ENCODE peak calls at places on chromosomes 7 and 10, in four cellular contexts. G, X, B and Q are unnamed samples. For H3K36me3, the result is how much of the 10 kb centered on the place peaks cover.

GRCh38 chr10:82942572-82943091 is 1067.6 kb downstream of the NRG3 start:
- DNase-seq in G (peak), B (no peak), X (no peak), Q (no peak)

GRCh38 chr7:31271641-31272405 is 68.7 kb downstream of the NEUROD6 start:
- DNase-seq in G (no peak), X (no peak), B (no peak), Q (no peak)

GRCh38 chr10:91712315-91712714 is 79.4 kb upstream of the PPP1R3C start:
- DNase-seq in B (no peak), G (no peak), X (no peak), Q (no peak)

GRCh38 chr7:26153823-26154783 is 2.1 kb downstream of the NFE2L3 start:
- DNase-seq in G (peak), X (no peak), B (no peak), Q (no peak)

GRCh38 chr7:79452495-79453265 is 787 bp downstream of the MAGI2 start:
- DNase-seq in B (no peak), G (peak), X (no peak), Q (no peak)

GRCh38 chr7:98110249-98111022 is 3.8 kb downstream of the LMTK2 start:
- DNase-seq in X (no peak), G (no peak), B (no peak), Q (no peak)

GRCh38 chr7:1948377-1948796 is 278.3 kb downstream of the ELFN1 start:
- DNase-seq in X (no peak), B (no peak), G (no peak), Q (no peak)

GRCh38 chr7:4808565-4808964 is 33.1 kb downstream of the AP5Z1 start:
- DNase-seq in B (no peak), G (no peak), X (no peak), Q (no peak)

GRCh38 chr7:109003742-109004141 is 434.1 kb downstream of the DNAJB9 start:
- DNase-seq in X (no peak), B (peak), G (no peak), Q (no peak)

GRCh38 chr10:30784896-30785605 is 155.5 kb upstream of the LYZL2 start:
- DNase-seq in X (no peak), G (peak), B (no peak), Q (no peak)

GRCh38 chr7:31934551-31934950 is 135.7 kb downstream of the PDE1C start:
- DNase-seq in B (no peak), X (no peak), G (no peak), Q (no peak)

GRCh38 chr10:93330824-93331223 is 151.3 kb downstream of the MYOF start:
- DNase-seq in B (no peak), G (no peak), X (no peak), Q (no peak)

GRCh38 chr10:81728692-81729091 is 146.3 kb upstream of the NRG3 start:
- DNase-seq in G (no peak), B (no peak), X (no peak), Q (no peak)

GRCh38 chr10:16470747-16471146 is 33.9 kb downstream of the PTER start:
- DNase-seq in G (no peak), X (no peak), B (no peak), Q (no peak)

GRCh38 chr7:73539709-73540108 is 17.6 kb upstream of the BAZ1B start:
- DNase-seq in B (no peak), G (no peak), X (no peak), Q (no peak)
- H3K36me3 ChIP-seq in B (under half), G (under half), X (under half), Q (half or more)

DNA sequence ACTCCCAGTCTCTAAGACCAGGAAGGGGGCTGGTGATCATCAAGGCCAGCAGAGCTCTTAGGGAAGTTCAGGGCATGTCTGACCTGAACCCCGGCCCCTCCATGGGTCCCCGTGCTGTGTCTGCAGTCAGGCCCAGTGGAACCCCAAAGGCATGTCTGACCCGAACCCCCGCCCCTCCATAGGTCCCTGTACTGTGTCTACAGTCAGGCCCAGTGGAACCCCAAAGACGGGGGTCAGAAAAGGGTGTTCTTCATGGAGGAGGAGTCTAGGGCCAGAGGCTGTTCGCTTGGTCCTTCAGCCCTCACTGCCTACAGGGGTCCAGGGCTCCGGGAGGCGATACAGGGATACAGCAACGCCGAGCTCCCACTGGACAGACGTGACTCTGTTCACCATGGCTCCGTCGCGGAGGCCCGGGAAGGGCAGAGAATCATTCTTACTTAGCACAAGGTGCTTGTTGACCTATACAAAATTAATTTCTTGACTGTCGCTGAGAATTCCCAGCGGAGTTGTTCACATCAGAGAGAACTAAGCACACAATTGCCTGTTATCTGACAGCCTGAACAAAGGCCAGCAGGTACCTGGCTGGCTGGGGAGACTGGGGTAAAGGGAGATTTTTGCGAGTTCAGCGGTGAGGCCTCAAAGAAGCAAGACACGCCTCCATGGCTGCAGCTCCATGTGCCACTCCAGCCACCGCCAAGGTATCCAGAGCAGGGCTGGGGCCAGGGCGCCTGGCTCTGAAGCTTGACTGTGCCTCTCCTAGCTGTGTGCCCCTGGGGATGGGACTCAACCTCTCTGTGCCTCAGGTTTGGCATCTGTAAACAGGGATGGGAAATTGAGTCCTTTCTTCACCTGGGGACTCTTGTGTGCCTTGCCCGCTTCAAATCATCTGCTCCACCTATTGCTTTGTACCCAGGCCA is 26.8 kb downstream of the EN2 start:
- DNase-seq in G (no peak), X (no peak), B (no peak), Q (no peak)
- TF ChIP-seq EZH2 in G (no peak), X (no peak), B (no peak), Q (no peak)

DNA sequence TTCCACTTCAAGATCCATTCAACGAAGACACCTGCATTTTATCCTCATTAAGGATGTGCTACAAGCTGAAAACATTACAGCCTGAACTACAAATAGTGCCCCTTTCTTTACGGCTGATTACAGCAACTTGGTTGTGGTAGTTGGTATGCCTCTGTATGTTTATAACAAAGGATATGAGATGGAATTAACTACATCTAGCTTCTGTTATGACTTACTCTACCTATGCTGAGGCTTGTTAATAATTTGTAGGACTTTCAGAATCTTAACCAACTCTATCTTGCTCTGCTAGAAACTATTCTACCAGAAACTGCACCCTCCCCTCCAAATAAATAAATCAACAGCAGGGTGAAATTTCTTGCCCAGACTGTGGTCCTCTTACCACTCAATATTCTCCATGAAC is 448.1 kb downstream of the GRM8 start:
- DNase-seq in X (no peak), B (no peak), G (no peak), Q (no peak)
- H3K36me3 ChIP-seq in X (under half), B (under half), G (under half), Q (under half)

GRCh38 chr10:129968020-129968861 is 4.2 kb upstream of the EBF3 start:
- DNase-seq in B (no peak), G (no peak), X (no peak), Q (no peak)
- TF ChIP-seq EZH2 in B (no peak), G (peak), X (no peak), Q (no peak)

DNA sequence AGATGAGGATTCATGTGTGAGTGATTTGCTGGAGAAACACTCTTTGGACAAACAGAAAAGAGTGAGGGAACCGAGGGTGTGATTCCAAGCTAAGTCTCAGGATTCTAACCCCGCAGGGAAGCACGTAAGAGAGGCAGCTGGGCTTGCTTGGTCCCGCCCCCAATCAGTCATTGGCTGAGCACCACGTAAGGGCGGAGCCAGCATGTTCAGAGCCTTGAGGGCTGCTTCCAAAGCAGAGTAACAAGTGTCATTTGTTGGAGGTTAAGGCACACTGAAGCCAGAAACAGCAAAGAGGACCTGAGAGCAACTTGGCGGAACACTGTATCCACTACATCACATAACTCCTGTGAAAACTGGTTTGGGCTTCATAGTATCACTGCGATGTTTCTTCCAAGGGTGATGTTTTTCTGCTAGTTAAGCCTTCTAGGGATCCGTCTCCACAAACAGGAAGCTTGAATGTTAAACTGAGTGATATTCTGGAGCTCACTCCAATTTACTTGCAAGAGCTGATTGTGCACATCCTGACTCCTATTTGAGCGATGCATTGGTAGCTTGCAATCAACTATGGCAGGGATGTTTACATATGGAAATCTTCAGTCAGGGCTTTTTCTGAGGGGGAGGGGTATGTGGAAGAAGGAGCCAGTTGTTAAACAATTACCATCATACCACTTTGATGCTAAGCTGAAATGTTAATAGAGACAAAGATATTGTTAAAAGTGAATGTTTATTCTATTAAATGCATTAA is 43.3 kb upstream of the NXPH1 start:
- DNase-seq in B (peak), G (no peak), X (peak), Q (no peak)
- H3K36me3 ChIP-seq in B (under half), G (under half), X (under half), Q (under half)

GRCh38 chr7:106566672-106567071 is 94.3 kb downstream of the CCDC71L start:
- DNase-seq in X (no peak), G (no peak), B (no peak), Q (no peak)
- TF ChIP-seq EZH2 in X (no peak), G (no peak), B (no peak), Q (no peak)

DNA sequence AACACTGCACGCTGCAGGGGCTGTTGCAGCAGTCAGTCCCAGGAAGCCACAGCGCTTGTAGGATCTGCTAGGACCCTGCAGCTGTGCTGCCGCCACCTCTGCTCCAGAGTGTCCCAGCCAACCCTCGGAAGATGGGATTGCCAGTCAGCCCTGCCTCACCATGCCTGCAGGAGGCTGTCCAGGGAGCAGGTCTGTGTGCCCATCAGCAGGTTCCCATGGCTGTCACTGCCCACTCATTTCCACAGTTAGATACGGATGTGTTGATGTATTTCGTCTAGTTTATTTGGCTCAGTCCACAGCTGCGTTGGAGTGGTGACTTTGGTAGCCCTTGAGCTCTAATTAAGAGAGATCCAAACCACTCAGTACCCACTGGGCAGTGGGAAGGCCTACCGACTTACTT is 35.7 kb downstream of the SHH start:
- DNase-seq in B (no peak), G (no peak), X (no peak), Q (no peak)
- H3K36me3 ChIP-seq in B (under half), G (under half), X (under half), Q (half or more)

GRCh38 chr7:117479480-117480224 is at the start of gene CFTR:
- DNase-seq in B (no peak), X (no peak), G (no peak), Q (no peak)

GRCh38 chr7:117480978-117481377 is 1.2 kb downstream of the CFTR start:
- DNase-seq in B (no peak), G (no peak), X (no peak), Q (no peak)

GRCh38 chr7:117478796-117479479 is 887 bp upstream of the CFTR start:
- DNase-seq in G (no peak), X (no peak), B (no peak), Q (no peak)
- TF ChIP-seq EZH2 in G (peak), X (no peak), B (no peak), Q (no peak)

DNA sequence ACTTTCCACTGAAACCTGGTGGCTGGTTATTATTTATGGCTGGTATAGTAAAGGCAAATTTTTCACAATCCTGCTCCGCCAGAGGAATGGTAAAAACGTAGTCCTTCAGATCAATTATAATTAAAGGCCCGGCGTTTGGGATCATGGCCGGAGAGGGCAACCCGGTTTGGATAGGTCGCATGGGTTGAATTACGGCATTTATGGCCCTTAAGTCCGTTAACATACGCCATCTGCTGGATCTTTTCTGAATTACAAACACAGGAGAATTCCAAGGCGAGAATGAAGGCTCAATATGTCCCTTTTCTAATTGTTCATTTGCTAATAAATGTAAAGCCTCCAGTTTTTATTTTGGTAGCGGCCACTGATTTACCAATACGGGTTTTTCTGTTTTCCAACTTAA is 11.3 kb upstream of the TAS2R3 start:
- DNase-seq in X (no peak), B (no peak), G (peak), Q (no peak)
- H3K36me3 ChIP-seq in X (half or more), B (under half), G (under half), Q (half or more)